ENCODE peak calls at places on chromosomes 3 and 15, in six cellular contexts. Y, V, F, D, K and I are unnamed samples. For H3K36me3, the result is how much of the 10 kb centered on the place peaks cover.

GRCh38 chr3:79016587-79017380 is 751.0 kb downstream of the ROBO1 start:
- DNase-seq in Y (no peak), V (peak), F (no peak), D (no peak), K (no peak), I (no peak)

GRCh38 chr15:36358094-36358961 is 221.1 kb upstream of the CDIN1 start:
- DNase-seq in Y (no peak), V (peak), F (no peak), D (no peak), K (no peak), I (no peak)

GRCh38 chr3:179486806-179487205 is 35.5 kb upstream of the GNB4 start:
- DNase-seq in Y (no peak), V (no peak), F (no peak), D (no peak), K (no peak), I (no peak)

GRCh38 chr3:24120434-24120833 is 175.3 kb downstream of the NR1D2 start:
- DNase-seq in Y (no peak), V (no peak), F (no peak), D (no peak), K (no peak), I (no peak)

GRCh38 chr3:179133575-179133974 is 14.6 kb upstream of the PIK3CA start:
- DNase-seq in Y (no peak), V (no peak), F (no peak), D (no peak), K (no peak), I (no peak)

GRCh38 chr15:37517106-37517505 is 416.8 kb upstream of the MEIS2 start:
- DNase-seq in Y (no peak), V (no peak), F (no peak), D (no peak), K (no peak), I (no peak)

GRCh38 chr3:113088616-113089015 is 97.8 kb downstream of the GTPBP8 start:
- DNase-seq in Y (no peak), V (no peak), F (no peak), D (no peak), K (no peak), I (no peak)

GRCh38 chr15:82315519-82316246 is 33.6 kb downstream of the GOLGA6L10 start:
- DNase-seq in Y (no peak), V (no peak), F (no peak), D (no peak), K (no peak), I (peak)

GRCh38 chr3:53764376-53764775 is 81.8 kb downstream of the CHDH start:
- DNase-seq in Y (no peak), V (no peak), F (peak), D (no peak), K (no peak), I (no peak)

GRCh38 chr3:134808835-134809234 is 13.8 kb downstream of the EPHB1 start:
- DNase-seq in Y (no peak), V (no peak), F (no peak), D (no peak), K (no peak), I (no peak)

GRCh38 chr15:75947117-75947516 is 43.4 kb downstream of the FBXO22 start:
- DNase-seq in Y (no peak), V (peak), F (no peak), D (no peak), K (no peak), I (no peak)

GRCh38 chr3:50472958-50473357 is 30.5 kb downstream of the CACNA2D2 start:
- DNase-seq in Y (no peak), V (no peak), F (no peak), D (no peak), K (no peak), I (no peak)

GRCh38 chr3:9217784-9218513 is 31.5 kb downstream of the SRGAP3 start:
- DNase-seq in Y (no peak), V (no peak), F (no peak), D (no peak), K (no peak), I (no peak)

GRCh38 chr3:126261037-126261436 is 80.7 kb upstream of the ALDH1L1 start:
- DNase-seq in Y (no peak), V (peak), F (no peak), D (no peak), K (no peak), I (peak)

GRCh38 chr3:175836622-175837021 is 977.5 kb downstream of the NAALADL2 start:
- DNase-seq in Y (no peak), V (no peak), F (no peak), D (no peak), K (no peak), I (no peak)

GRCh38 chr15:63211549-63211948 is 22.1 kb downstream of the RAB8B start:
- DNase-seq in Y (no peak), V (no peak), F (no peak), D (no peak), K (no peak), I (no peak)

GRCh38 chr3:23877324-23877980 is 39.3 kb downstream of the NKIRAS1 start:
- DNase-seq in Y (no peak), V (peak), F (no peak), D (no peak), K (no peak), I (no peak)

GRCh38 chr15:42670441-42670840 is 66.5 kb downstream of the CDAN1 start:
- DNase-seq in Y (no peak), V (no peak), F (no peak), D (no peak), K (no peak), I (no peak)

GRCh38 chr3:72429589-72430362 is 418.5 kb downstream of the SHQ1 start:
- DNase-seq in Y (no peak), V (no peak), F (no peak), D (no peak), K (no peak), I (no peak)
- H3K4me3 ChIP-seq in Y (no peak), V (no peak), F (no peak), D (no peak), K (no peak), I (no peak)

GRCh38 chr3:133610031-133610430 is 36.5 kb downstream of the CDV3 start:
- DNase-seq in Y (no peak), V (peak), F (no peak), D (no peak), K (no peak), I (no peak)
- H3K36me3 ChIP-seq in Y (under half), V (under half), F (under half), D (under half), K (under half), I (under half)

GRCh38 chr3:25176999-25177398 is 251.1 kb upstream of the RARB start:
- DNase-seq in Y (no peak), V (no peak), F (no peak), D (no peak), K (no peak), I (no peak)

GRCh38 chr3:25182794-25183193 is 245.3 kb upstream of the RARB start:
- DNase-seq in Y (no peak), V (no peak), F (no peak), D (no peak), K (no peak), I (no peak)

GRCh38 chr3:25178627-25179026 is 249.4 kb upstream of the RARB start:
- DNase-seq in Y (no peak), V (no peak), F (no peak), D (no peak), K (no peak), I (no peak)

DNA sequence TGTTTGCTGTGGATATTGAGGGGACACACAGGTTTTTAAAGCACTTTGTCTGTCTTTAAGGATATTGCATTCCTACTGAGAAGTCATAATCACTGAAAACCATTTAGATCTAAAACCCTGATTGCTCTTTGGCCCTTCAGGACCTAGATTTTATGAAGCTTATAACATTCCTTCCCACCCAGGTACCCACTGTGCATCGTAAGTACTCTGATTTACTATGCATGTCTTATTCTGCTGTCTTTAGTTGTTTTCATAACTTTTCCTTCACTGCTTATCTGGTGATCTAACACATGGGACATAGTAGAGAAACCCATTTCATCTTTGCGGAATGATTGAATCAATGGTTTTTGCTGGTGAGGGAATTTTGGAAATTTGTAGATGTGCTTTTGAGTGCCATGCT is 247.0 kb upstream of the RARB start:
- DNase-seq in Y (no peak), V (no peak), F (no peak), D (no peak), K (no peak), I (no peak)
- H3K27ac ChIP-seq in Y (no peak), V (no peak), F (no peak), D (no peak), K (no peak), I (no peak)

GRCh38 chr15:58046467-58046866 is 19.0 kb downstream of the ALDH1A2 start:
- DNase-seq in Y (no peak), V (no peak), F (no peak), D (no peak), K (no peak), I (no peak)

GRCh38 chr15:58052334-58052733 is 13.2 kb downstream of the ALDH1A2 start:
- DNase-seq in Y (no peak), V (no peak), F (no peak), D (no peak), K (no peak), I (no peak)

GRCh38 chr15:58047149-58047548 is 18.4 kb downstream of the ALDH1A2 start:
- DNase-seq in Y (no peak), V (no peak), F (no peak), D (no peak), K (no peak), I (no peak)

GRCh38 chr15:58048261-58048660 is 17.2 kb downstream of the ALDH1A2 start:
- DNase-seq in Y (no peak), V (no peak), F (no peak), D (no peak), K (no peak), I (no peak)

GRCh38 chr15:58049520-58050227 is 15.8 kb downstream of the ALDH1A2 start:
- DNase-seq in Y (no peak), V (no peak), F (no peak), D (no peak), K (no peak), I (no peak)
- H3K4me3 ChIP-seq in Y (no peak), V (no peak), F (no peak), D (no peak), K (no peak), I (no peak)

GRCh38 chr3:14550651-14551611 is 10.8 kb upstream of the GRIP2 start:
- DNase-seq in Y (no peak), V (peak), F (no peak), D (no peak), K (no peak), I (peak)
- H3K36me3 ChIP-seq in Y (under half), V (under half), F (under half), D (under half), K (under half), I (under half)

GRCh38 chr3:18012464-18012863 is 270.0 kb upstream of the TBC1D5 start:
- DNase-seq in Y (no peak), V (no peak), F (no peak), D (no peak), K (no peak), I (no peak)
- H3K27ac ChIP-seq in Y (no peak), V (no peak), F (no peak), D (no peak), K (no peak), I (no peak)

DNA sequence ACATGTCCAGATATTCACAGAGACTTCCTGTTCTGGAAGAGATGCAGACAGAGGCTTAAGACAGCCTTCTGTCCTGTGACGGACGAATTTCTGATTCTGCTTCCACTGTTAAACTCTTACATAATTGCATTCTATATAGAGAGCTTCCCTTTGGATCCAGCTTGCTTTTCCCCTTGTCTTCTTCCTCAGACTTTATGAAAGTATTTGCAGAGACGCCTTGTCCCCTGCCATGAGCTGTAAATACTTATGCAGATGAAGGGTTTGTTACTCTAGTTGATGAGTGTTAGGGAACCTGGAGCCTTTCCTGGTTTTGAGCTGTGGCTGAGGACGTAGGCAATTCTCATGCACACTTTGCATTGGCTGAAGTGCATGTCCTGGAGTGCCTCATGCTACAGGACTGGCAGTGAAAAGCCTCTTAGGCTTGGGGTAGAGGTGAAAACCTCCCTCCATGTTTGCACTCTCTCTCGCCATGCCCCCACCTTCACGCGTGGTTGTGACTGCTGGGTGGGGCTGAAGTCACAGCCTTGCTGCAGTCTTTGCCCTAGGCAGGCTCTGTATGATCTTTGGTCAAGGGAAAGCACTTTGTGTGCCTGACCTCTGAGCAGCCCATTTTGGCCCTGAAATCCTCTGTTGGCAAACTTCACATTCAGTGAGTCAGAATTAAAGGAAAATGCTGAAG is 286.6 kb downstream of the PTPRG start:
- DNase-seq in Y (no peak), V (peak), F (no peak), D (no peak), K (no peak), I (no peak)
- H3K4me3 ChIP-seq in Y (no peak), V (peak), F (no peak), D (no peak), K (no peak), I (no peak)

DNA sequence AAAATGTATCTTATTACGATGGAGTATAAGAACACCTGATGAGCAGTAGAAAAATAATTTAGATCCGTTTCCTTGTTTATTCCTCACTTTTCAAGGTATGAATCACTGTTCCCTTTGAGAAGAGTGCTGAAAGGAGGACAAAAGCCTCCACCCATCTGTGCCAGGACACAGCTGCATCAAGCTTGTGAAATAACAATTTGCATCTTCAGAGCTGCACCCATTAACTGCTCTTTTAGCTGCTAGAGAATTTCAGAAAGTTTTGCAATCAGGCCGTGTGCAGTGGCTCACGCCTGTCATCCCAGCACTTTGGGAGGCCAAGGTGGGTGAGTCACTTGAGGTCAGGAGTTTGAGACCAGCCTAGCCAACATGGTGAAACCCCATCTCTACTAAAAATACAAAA is 9.6 kb downstream of the CLDND1 start:
- DNase-seq in Y (no peak), V (peak), F (no peak), D (no peak), K (no peak), I (no peak)
- H3K36me3 ChIP-seq in Y (under half), V (under half), F (under half), D (under half), K (under half), I (under half)